ENCODE peak calls at places on chromosomes 6 and 20, in eight cellular contexts. B is DMS79; Z is MV-4-11; Y is right cardiac atrium; R is NCI-H446; O is activated CD4-positive, alpha-beta T cell treated with anti-CD3 and anti-CD28 coated beads, Interleukin-2, amount 50 U/mL, for 1 hour; J is AG20443; X is fibroblast of pulmonary artery. Q is an unnamed sample.
A peak's percentile ranks its signal among the peaks of the same experiment; 100 is the strongest.

GRCh38 chr20:23870461-23870860 is 9.1 kb downstream of the CST5 start:
- DNase-seq in B (no peak), Z (no peak), Y (no peak), R (no peak), O (no peak), J (no peak), X (no peak), Q (no peak)

GRCh38 chr20:1894951-1895673 is at the start of gene SIRPA:
- DNase-seq in B (no peak), Z (peak; percentile 18), Y (peak; percentile 91), R (peak; percentile 64), O (no peak), J (peak; percentile 95), X (peak; percentile 70), Q (peak; percentile 24)

GRCh38 chr6:24719125-24719931 is at the start of gene C6orf62:
- DNase-seq in B (no peak), Z (peak; percentile 52), Y (peak; percentile 69), R (peak; percentile 49), O (peak; percentile 35), J (peak; percentile 10), X (no peak), Q (peak; percentile 65)

GRCh38 chr6:27213544-27214125 is 33.9 kb upstream of the PRSS16 start:
- DNase-seq in B (no peak), Z (no peak), Y (no peak), R (no peak), O (no peak), J (no peak), X (peak; percentile 12), Q (peak; percentile 55)

GRCh38 chr6:138290563-138290962 is 72.3 kb upstream of the PBOV1 start:
- DNase-seq in B (no peak), Z (no peak), Y (no peak), R (no peak), O (no peak), J (no peak), X (no peak), Q (no peak)

GRCh38 chr6:58198301-58198700 is 880.9 kb downstream of the PRIM2 start:
- DNase-seq in B (no peak), Z (no peak), Y (no peak), R (no peak), O (no peak), J (no peak), X (no peak), Q (no peak)

GRCh38 chr6:167161895-167162467 is 4.2 kb upstream of the GPR31 start:
- DNase-seq in B (no peak), Z (no peak), Y (no peak), R (no peak), O (no peak), J (no peak), X (no peak), Q (no peak)

GRCh38 chr20:31869942-31870702 is at the start of the genes DUSP15 and TTLL9:
- DNase-seq in B (no peak), Z (no peak), Y (peak; percentile 82), R (no peak), O (no peak), J (peak; percentile 63), X (no peak), Q (no peak)

GRCh38 chr20:63316502-63316921 is 23.5 kb downstream of the COL20A1 start:
- DNase-seq in B (no peak), Z (no peak), Y (peak; percentile 15), R (no peak), O (no peak), J (no peak), X (no peak), Q (no peak)

GRCh38 chr6:49333345-49334120 is 129.5 kb downstream of the MMUT start:
- DNase-seq in B (no peak), Z (no peak), Y (no peak), R (no peak), O (no peak), J (no peak), X (no peak), Q (no peak)

GRCh38 chr6:164322533-164322932 is 908.0 kb downstream of the QKI start:
- DNase-seq in B (no peak), Z (no peak), Y (no peak), R (no peak), O (no peak), J (peak; percentile 31), X (peak; percentile 93), Q (no peak)

GRCh38 chr6:64175311-64175710 is 539.7 kb downstream of the PHF3 start:
- DNase-seq in B (no peak), Z (no peak), Y (no peak), R (no peak), O (no peak), J (no peak), X (no peak), Q (no peak)

GRCh38 chr20:63835031-63835858 is 4.2 kb upstream of the ZBTB46 start:
- DNase-seq in B (peak; percentile 94), Z (peak; percentile 33), Y (peak; percentile 97), R (peak; percentile 100), O (no peak), J (peak; percentile 97), X (peak; percentile 97), Q (peak; percentile 86)

GRCh38 chr6:111642463-111643158 is 36.9 kb upstream of the TRAF3IP2 start:
- DNase-seq in B (no peak), Z (peak; percentile 57), Y (peak; percentile 81), R (peak; percentile 47), O (peak; percentile 3), J (peak; percentile 77), X (peak; percentile 84), Q (peak; percentile 73)

GRCh38 chr6:13760307-13760706 is 48.7 kb upstream of the RANBP9 start:
- DNase-seq in B (no peak), Z (no peak), Y (no peak), R (no peak), O (no peak), J (peak; percentile 26), X (no peak), Q (no peak)